ENCODE peak calls at places on chromosomes 7 and 10, in six cellular contexts. G is GM23338, T is MM.1S, D is fibroblast of lung, L is mammary epithelial cell, Z is hepatocyte. A is an unnamed sample.

GRCh38 chr7:2482725-2483451 is 6.7 kb upstream of the GRIFIN start:
- DNase-seq in G (no peak), T (no peak), D (no peak), L (no peak), Z (no peak), A (no peak)

GRCh38 chr7:144682581-144683280 is 153.1 kb downstream of the TPK1 start:
- DNase-seq in G (no peak), T (no peak), D (no peak), L (no peak), Z (no peak), A (no peak)

GRCh38 chr10:96974348-96974747 is 142.2 kb downstream of the LCOR start:
- DNase-seq in G (no peak), T (no peak), D (peak), L (no peak), Z (no peak), A (no peak)

GRCh38 chr10:3131098-3131497 is 41.5 kb downstream of the PITRM1 start:
- DNase-seq in G (no peak), T (no peak), D (no peak), L (peak), Z (peak), A (no peak)

GRCh38 chr7:11716185-11716584 is 115.8 kb downstream of the THSD7A start:
- DNase-seq in G (no peak), T (no peak), D (peak), L (peak), Z (no peak), A (no peak)

GRCh38 chr10:110456046-110456445 is 41.7 kb upstream of the DUSP5 start:
- DNase-seq in G (no peak), T (no peak), D (no peak), L (peak), Z (no peak), A (no peak)

GRCh38 chr7:22123139-22123538 is 177.4 kb upstream of the CDCA7L start:
- DNase-seq in G (no peak), T (no peak), D (no peak), L (no peak), Z (peak), A (no peak)

GRCh38 chr10:70274643-70275042 is 9.2 kb downstream of the NPFFR1 start:
- DNase-seq in G (no peak), T (peak), D (peak), L (no peak), Z (no peak), A (no peak)

GRCh38 chr7:113000316-113001020 is 86.2 kb downstream of the GPR85 start:
- DNase-seq in G (no peak), T (no peak), D (no peak), L (no peak), Z (no peak), A (no peak)

GRCh38 chr7:1907751-1908365 is 237.8 kb downstream of the ELFN1 start:
- DNase-seq in G (no peak), T (no peak), D (no peak), L (no peak), Z (no peak), A (no peak)

GRCh38 chr7:11742496-11742895 is 89.5 kb downstream of the THSD7A start:
- DNase-seq in G (no peak), T (no peak), D (peak), L (no peak), Z (no peak), A (no peak)

GRCh38 chr10:13560597-13560996 is 26.2 kb upstream of the PRPF18 start:
- DNase-seq in G (no peak), T (no peak), D (peak), L (peak), Z (no peak), A (no peak)

GRCh38 chr10:51768886-51769285 is 69.5 kb upstream of the CSTF2T start:
- DNase-seq in G (no peak), T (no peak), D (no peak), L (no peak), Z (no peak), A (no peak)

GRCh38 chr10:124043310-124044142 is 49.9 kb downstream of the CHST15 start:
- DNase-seq in G (no peak), T (peak), D (no peak), L (peak), Z (no peak), A (no peak)

GRCh38 chr7:20217193-20217948 is at the start of gene MACC1:
- DNase-seq in G (peak), T (peak), D (no peak), L (peak), Z (peak), A (peak)

GRCh38 chr7:91852263-91852741 is 28.2 kb downstream of the MTERF1 start:
- DNase-seq in G (peak), T (peak), D (peak), L (peak), Z (peak), A (peak)

GRCh38 chr7:80791509-80791929 is 127.3 kb downstream of the SEMA3C start:
- DNase-seq in G (no peak), T (no peak), D (no peak), L (no peak), Z (no peak), A (no peak)

GRCh38 chr10:124259139-124259825 is 159.4 kb downstream of the OAT start:
- DNase-seq in G (peak), T (peak), D (no peak), L (no peak), Z (no peak), A (peak)

DNA sequence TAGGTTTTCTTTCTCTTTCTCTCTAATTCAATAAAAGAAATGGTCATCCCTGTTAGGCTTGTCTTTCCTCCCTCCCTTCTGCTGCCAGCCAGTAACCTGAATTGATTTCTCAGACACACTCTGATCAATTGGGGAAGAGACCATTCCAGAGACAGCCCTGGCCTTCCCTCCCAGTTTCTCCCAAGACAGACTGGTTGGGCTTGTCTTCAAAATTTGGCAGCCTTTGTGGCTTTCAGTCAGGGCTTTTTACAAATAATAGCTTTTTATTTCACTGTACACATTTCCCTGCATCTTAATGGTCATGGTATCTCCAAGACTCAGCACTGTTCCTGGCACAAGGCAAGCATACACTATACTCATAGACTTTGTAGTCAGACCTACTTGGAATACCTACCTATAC is 33.9 kb downstream of the BCAP29 start:
- DNase-seq in G (no peak), T (no peak), D (peak), L (no peak), Z (no peak), A (no peak)
- H3K27ac ChIP-seq in G (no peak), T (no peak), D (no peak), L (no peak), Z (no peak), A (no peak)

GRCh38 chr7:116500071-116500853 is 724 bp downstream of the CAV2 start:
- DNase-seq in G (peak), T (peak), D (peak), L (peak), Z (peak), A (peak)
- TF ChIP-seq EZH2 in G (peak), T (no peak), D (no peak), L (no peak), Z (no peak), A (peak)

DNA sequence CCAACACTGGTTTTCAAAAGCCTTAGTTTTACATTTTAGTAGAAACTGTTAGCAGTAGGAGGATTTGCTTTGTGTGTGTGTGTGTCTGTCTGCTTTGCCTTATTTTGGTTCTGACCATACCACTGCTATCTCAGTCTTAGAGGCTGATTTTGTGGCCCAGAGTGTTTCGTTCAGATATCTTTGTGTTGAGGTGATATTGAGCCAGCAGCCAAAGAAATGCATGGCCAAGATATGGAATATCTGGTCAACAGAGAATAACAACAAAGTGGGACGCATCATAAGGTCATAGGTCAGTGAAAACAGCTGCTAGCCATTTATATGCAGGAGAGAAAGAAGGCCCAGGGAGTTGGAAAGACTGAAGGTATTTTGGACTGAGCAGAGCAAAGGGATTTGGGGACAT is 47.7 kb downstream of the KIAA1217 start:
- DNase-seq in G (no peak), T (no peak), D (peak), L (no peak), Z (no peak), A (no peak)
- H3K27ac ChIP-seq in G (peak), T (no peak), D (no peak), L (peak), Z (peak), A (peak)

GRCh38 chr10:114359041-114359952 is 45.0 kb downstream of the AFAP1L2 start:
- DNase-seq in G (no peak), T (no peak), D (peak), L (no peak), Z (no peak), A (no peak)

GRCh38 chr10:114357591-114357990 is 46.7 kb downstream of the AFAP1L2 start:
- DNase-seq in G (no peak), T (no peak), D (peak), L (no peak), Z (no peak), A (no peak)

GRCh38 chr10:114359953-114360345 is 44.4 kb downstream of the AFAP1L2 start:
- DNase-seq in G (no peak), T (no peak), D (no peak), L (no peak), Z (no peak), A (no peak)

GRCh38 chr10:114353383-114353782 is 50.9 kb downstream of the AFAP1L2 start:
- DNase-seq in G (no peak), T (no peak), D (no peak), L (no peak), Z (no peak), A (no peak)

DNA sequence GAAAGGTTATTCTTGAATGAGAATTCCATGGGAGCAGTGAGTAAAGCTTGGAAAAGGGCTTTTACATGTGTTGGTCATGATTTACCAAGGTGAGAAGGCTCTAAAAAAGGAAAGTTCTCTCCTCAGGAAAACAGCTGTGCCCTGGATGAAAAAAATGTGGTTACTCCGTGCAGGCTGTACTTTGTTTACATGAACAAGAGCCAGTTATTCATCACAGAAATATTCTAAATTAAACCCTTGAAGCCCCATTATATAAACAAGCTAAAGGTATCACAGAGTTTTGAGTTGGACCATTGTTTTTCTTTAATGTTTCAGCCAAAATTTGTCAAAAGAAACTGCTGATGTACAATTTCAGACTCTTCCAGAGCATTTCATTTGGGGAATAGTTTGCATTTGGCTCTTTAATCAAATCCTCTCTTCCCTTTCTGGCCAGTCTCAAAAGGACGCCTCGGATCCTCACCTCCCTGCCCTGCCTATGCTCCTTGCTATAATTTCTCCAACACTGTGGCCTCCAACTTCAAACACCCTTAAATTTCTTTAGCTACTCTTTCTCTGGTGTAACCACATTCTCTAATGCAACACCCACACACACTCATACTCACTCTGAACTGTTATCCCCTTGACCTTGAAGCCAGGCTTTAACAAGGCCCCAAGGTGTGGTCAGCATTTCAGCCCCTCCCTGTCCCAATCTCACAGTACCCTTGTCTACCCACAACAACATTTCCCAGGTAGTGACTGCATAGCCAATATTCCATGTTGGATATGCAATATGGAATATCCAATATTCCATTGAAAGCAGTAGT is 47.3 kb downstream of the AFAP1L2 start:
- DNase-seq in G (no peak), T (no peak), D (peak), L (peak), Z (no peak), A (no peak)
- TF ChIP-seq EZH2 in G (no peak), T (no peak), D (peak), L (no peak), Z (no peak), A (no peak)

GRCh38 chr7:67452516-67453026 is 455.9 kb downstream of the TYW1 start:
- DNase-seq in G (no peak), T (no peak), D (no peak), L (no peak), Z (no peak), A (no peak)

GRCh38 chr7:67455508-67455907 is 458.9 kb downstream of the TYW1 start:
- DNase-seq in G (no peak), T (no peak), D (no peak), L (no peak), Z (no peak), A (no peak)

GRCh38 chr7:67450171-67450570 is 453.5 kb downstream of the TYW1 start:
- DNase-seq in G (no peak), T (no peak), D (no peak), L (no peak), Z (no peak), A (no peak)

GRCh38 chr7:67453580-67453979 is 456.9 kb downstream of the TYW1 start:
- DNase-seq in G (no peak), T (no peak), D (no peak), L (no peak), Z (no peak), A (no peak)

GRCh38 chr7:67453981-67454380 is 457.3 kb downstream of the TYW1 start:
- DNase-seq in G (no peak), T (no peak), D (no peak), L (no peak), Z (no peak), A (no peak)
- H3K27ac ChIP-seq in G (no peak), T (no peak), D (no peak), L (no peak), Z (no peak), A (no peak)

GRCh38 chr10:24811906-24812305 is 88.2 kb upstream of the ARHGAP21 start:
- DNase-seq in G (peak), T (no peak), D (peak), L (no peak), Z (no peak), A (peak)
- TF ChIP-seq EZH2 in G (no peak), T (no peak), D (no peak), L (no peak), Z (no peak), A (no peak)

GRCh38 chr10:84328303-84329093 is at the start of gene CCSER2:
- DNase-seq in G (peak), T (peak), D (peak), L (peak), Z (peak), A (peak)

GRCh38 chr10:84333864-84334451 is 5.6 kb downstream of the CCSER2 start:
- DNase-seq in G (peak), T (peak), D (peak), L (peak), Z (no peak), A (no peak)

GRCh38 chr10:84329986-84330651 is 1.7 kb downstream of the CCSER2 start:
- DNase-seq in G (no peak), T (peak), D (no peak), L (no peak), Z (no peak), A (no peak)

GRCh38 chr10:84329094-84329611 is 764 bp downstream of the CCSER2 start:
- DNase-seq in G (peak), T (peak), D (peak), L (peak), Z (peak), A (peak)

DNA sequence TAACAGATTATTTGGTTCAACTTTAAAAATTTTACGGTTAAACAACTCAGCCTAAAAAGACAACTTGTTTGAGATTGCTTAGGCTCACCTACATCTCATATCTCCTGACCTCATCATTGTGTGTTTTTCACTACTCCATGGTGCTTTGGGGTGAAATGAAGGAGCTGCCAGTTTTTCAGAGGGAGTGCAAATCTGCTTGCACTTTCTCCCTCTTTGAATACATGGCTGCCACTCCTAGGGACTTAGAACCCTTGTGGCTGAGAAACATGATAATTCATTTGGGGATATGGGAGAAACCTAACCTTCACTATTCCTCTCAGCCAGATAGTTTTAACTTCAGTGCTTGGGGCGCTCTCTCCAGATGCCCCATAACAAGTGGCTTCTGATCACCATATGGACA is 2.7 kb downstream of the CCSER2 start:
- DNase-seq in G (no peak), T (no peak), D (no peak), L (no peak), Z (no peak), A (no peak)
- H3K27ac ChIP-seq in G (no peak), T (no peak), D (no peak), L (no peak), Z (no peak), A (no peak)

GRCh38 chr10:101263146-101263837 is 34.0 kb upstream of the LBX1 start:
- DNase-seq in G (no peak), T (no peak), D (no peak), L (no peak), Z (no peak), A (peak)

GRCh38 chr10:101262147-101262546 is 32.9 kb upstream of the LBX1 start:
- DNase-seq in G (no peak), T (no peak), D (no peak), L (no peak), Z (no peak), A (no peak)

GRCh38 chr10:101258179-101258885 is 29.1 kb upstream of the LBX1 start:
- DNase-seq in G (peak), T (peak), D (no peak), L (peak), Z (no peak), A (no peak)

GRCh38 chr10:101261702-101262101 is 32.4 kb upstream of the LBX1 start:
- DNase-seq in G (peak), T (no peak), D (no peak), L (no peak), Z (no peak), A (no peak)

DNA sequence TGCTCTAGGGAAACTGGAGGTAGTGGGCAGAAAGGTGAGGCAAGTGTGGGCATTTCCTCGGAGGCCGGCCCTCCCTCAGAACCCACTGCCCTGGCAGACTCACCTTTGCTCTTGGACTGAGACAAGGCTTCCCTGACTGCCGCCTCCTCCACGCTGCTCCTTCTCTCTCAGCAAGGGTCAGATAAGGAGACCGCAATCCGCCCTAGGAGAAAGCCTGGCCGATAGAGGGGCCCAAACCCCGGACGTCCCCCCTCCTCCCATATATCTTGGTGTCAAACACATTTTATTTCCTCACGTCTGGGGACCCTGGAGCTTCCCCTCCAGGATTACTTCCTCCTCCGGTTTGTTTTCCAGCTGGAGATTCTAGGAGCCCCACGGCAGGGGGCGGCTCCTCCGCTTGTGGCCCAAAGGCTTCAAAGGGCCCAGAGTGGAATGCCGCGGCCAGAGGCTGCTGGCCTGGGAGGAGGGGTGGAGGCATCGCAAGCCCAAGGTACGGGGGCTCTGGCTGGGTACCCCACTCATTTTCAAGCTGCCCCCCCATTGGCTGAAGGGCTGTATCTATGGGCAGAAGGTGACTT is 31.6 kb upstream of the LBX1 start:
- DNase-seq in G (peak), T (no peak), D (no peak), L (no peak), Z (no peak), A (peak)
- TF ChIP-seq EZH2 in G (no peak), T (no peak), D (no peak), L (no peak), Z (no peak), A (no peak)

A was measured in neural progenitor cell.